ENCODE peak calls at places on chromosome 4, in six cellular contexts. G, E, Y, X, O and Q are unnamed samples.

GRCh38 chr4:31905363-31905762 is 1185.2 kb downstream of the PCDH7 start:
- DNase-seq in G (no peak), E (no peak), Y (no peak), X (no peak), O (no peak), Q (no peak)

GRCh38 chr4:99790796-99791617 is 25.6 kb upstream of the DAPP1 start:
- DNase-seq in G (no peak), E (no peak), Y (no peak), X (no peak), O (no peak), Q (no peak)

GRCh38 chr4:71382569-71383560 is 44.0 kb downstream of the SLC4A4 start:
- DNase-seq in G (no peak), E (no peak), Y (no peak), X (no peak), O (no peak), Q (no peak)

GRCh38 chr4:16694491-16695276 is 203.8 kb downstream of the LDB2 start:
- DNase-seq in G (no peak), E (no peak), Y (no peak), X (peak; percentile 33), O (no peak), Q (no peak)

GRCh38 chr4:7266525-7267292 is 74.4 kb downstream of the SORCS2 start:
- DNase-seq in G (no peak), E (no peak), Y (no peak), X (peak; percentile 23), O (no peak), Q (no peak)

GRCh38 chr4:9953089-9953488 is 68.2 kb downstream of the SLC2A9 start:
- DNase-seq in G (no peak), E (no peak), Y (no peak), X (no peak), O (no peak), Q (no peak)

GRCh38 chr4:24032371-24032989 is 142.6 kb upstream of the PPARGC1A start:
- DNase-seq in G (peak; percentile 4), E (no peak), Y (peak; percentile 13), X (no peak), O (no peak), Q (no peak)

GRCh38 chr4:174578366-174578765 is 56.1 kb upstream of the HPGD start:
- DNase-seq in G (no peak), E (no peak), Y (no peak), X (no peak), O (no peak), Q (no peak)

GRCh38 chr4:155972098-155972497 is 18.4 kb upstream of the CTSO start:
- DNase-seq in G (no peak), E (no peak), Y (no peak), X (no peak), O (peak; percentile 8), Q (no peak)

GRCh38 chr4:2691952-2692435 is 64.1 kb downstream of the TNIP2 start:
- DNase-seq in G (no peak), E (no peak), Y (no peak), X (no peak), O (peak; percentile 28), Q (no peak)

GRCh38 chr4:37760840-37761239 is 65.6 kb upstream of the PGM2 start:
- DNase-seq in G (no peak), E (no peak), Y (no peak), X (no peak), O (no peak), Q (no peak)

GRCh38 chr4:133320576-133321170 is 171.6 kb downstream of the PCDH10 start:
- DNase-seq in G (peak; percentile 17), E (peak; percentile 5), Y (peak; percentile 26), X (no peak), O (no peak), Q (no peak)

GRCh38 chr4:34720563-34720962 is 1523.8 kb downstream of the ARAP2 start:
- DNase-seq in G (no peak), E (no peak), Y (peak; percentile 17), X (no peak), O (no peak), Q (no peak)

GRCh38 chr4:10079951-10080873 is 36.4 kb downstream of the WDR1 start:
- DNase-seq in G (no peak), E (peak; percentile 5), Y (no peak), X (no peak), O (no peak), Q (peak; percentile 7)

GRCh38 chr4:101115841-101116240 is 231.5 kb downstream of the PPP3CA start:
- DNase-seq in G (no peak), E (no peak), Y (no peak), X (no peak), O (no peak), Q (no peak)

GRCh38 chr4:84648185-84648584 is 65.3 kb downstream of the CDS1 start:
- DNase-seq in G (no peak), E (no peak), Y (no peak), X (no peak), O (no peak), Q (no peak)

GRCh38 chr4:35175894-35176293 is 1068.4 kb downstream of the ARAP2 start:
- DNase-seq in G (no peak), E (no peak), Y (no peak), X (no peak), O (no peak), Q (no peak)

GRCh38 chr4:153988446-153988845 is 199.6 kb upstream of the SFRP2 start:
- DNase-seq in G (no peak), E (no peak), Y (no peak), X (no peak), O (no peak), Q (no peak)

GRCh38 chr4:139736257-139736626 is 70.6 kb downstream of the MGST2 start:
- DNase-seq in G (no peak), E (no peak), Y (no peak), X (no peak), O (no peak), Q (no peak)

GRCh38 chr4:38681283-38682066 is 17.5 kb downstream of the KLF3 start:
- DNase-seq in G (no peak), E (no peak), Y (no peak), X (no peak), O (no peak), Q (no peak)

GRCh38 chr4:2395038-2395437 is 23.4 kb downstream of the ZFYVE28 start:
- DNase-seq in G (no peak), E (no peak), Y (no peak), X (no peak), O (no peak), Q (no peak)

GRCh38 chr4:7546809-7547367 is 112.2 kb upstream of the PSAPL1 start:
- DNase-seq in G (no peak), E (no peak), Y (no peak), X (no peak), O (no peak), Q (no peak)

GRCh38 chr4:70892086-70892769 is 9.9 kb upstream of the MOB1B start:
- DNase-seq in G (peak; percentile 23), E (no peak), Y (no peak), X (no peak), O (no peak), Q (no peak)

DNA sequence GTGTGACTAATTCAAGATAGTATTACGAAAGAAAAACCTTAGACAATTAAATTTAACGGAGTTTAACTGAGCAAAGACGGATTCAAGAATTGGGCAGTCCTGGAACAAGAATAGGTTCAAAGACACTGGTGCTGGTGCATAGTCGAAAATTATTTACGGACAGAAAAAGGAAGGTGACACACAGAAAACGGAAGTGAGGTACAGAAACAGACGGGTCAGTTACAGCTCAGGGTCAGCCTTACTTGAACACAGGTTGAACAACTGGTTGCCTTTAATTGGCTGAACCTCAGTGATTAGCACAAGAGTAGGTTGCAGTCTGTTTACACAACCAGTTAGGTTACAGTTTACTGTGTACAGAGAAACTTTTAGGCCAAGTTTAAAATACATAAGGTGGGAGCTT is 31.5 kb downstream of the KLHL8 start:
- DNase-seq in G (no peak), E (no peak), Y (no peak), X (no peak), O (no peak), Q (no peak)
- TF ChIP-seq POLR2A in G (no peak), E (no peak), Y (no peak), X (no peak), O (no peak), Q (no peak)

GRCh38 chr4:157045507-157046127 is 30.3 kb upstream of the GLRB start:
- DNase-seq in G (peak; percentile 6), E (peak; percentile 5), Y (peak; percentile 47), X (no peak), O (no peak), Q (no peak)

GRCh38 chr4:157043131-157043530 is 32.8 kb upstream of the GLRB start:
- DNase-seq in G (no peak), E (no peak), Y (peak; percentile 2), X (no peak), O (no peak), Q (no peak)

GRCh38 chr4:157052429-157053040 is 23.4 kb upstream of the GLRB start:
- DNase-seq in G (no peak), E (no peak), Y (no peak), X (no peak), O (no peak), Q (no peak)

GRCh38 chr4:157050561-157050960 is 25.4 kb upstream of the GLRB start:
- DNase-seq in G (no peak), E (no peak), Y (no peak), X (no peak), O (no peak), Q (no peak)

DNA sequence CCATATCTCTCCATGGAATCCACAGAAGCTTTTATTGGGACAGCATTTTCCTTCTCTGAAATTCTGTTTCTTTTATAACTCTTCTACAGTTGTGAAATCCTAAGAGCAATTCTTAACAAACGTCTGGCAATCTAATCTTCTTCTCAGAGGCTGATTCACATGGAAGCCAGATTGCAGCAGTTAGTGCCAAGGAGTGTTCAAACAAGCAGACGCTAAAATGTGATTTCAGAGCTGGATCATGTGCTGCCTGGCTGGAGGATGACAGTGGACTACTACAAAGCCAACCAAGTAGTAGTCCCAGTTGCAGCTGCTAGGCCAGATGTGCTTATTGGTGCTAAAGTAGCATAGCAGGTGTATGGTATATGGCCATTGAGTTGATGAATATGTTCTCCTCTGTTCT is 27.7 kb upstream of the GLRB start:
- DNase-seq in G (no peak), E (no peak), Y (no peak), X (no peak), O (no peak), Q (no peak)
- TF ChIP-seq TAF1 in G (no peak), E (no peak), Y (no peak), X (no peak), O (no peak), Q (no peak)

GRCh38 chr4:120816385-120816784 is 106.1 kb downstream of the PRDM5 start:
- DNase-seq in G (no peak), E (no peak), Y (no peak), X (no peak), O (no peak), Q (no peak)

GRCh38 chr4:120809518-120809917 is 113.0 kb downstream of the PRDM5 start:
- DNase-seq in G (no peak), E (no peak), Y (no peak), X (no peak), O (no peak), Q (no peak)

GRCh38 chr4:120815361-120815760 is 107.2 kb downstream of the PRDM5 start:
- DNase-seq in G (no peak), E (no peak), Y (no peak), X (no peak), O (no peak), Q (no peak)

GRCh38 chr4:120808475-120809141 is 113.9 kb downstream of the PRDM5 start:
- DNase-seq in G (no peak), E (no peak), Y (no peak), X (no peak), O (no peak), Q (no peak)

GRCh38 chr4:120812216-120812615 is 110.3 kb downstream of the PRDM5 start:
- DNase-seq in G (no peak), E (no peak), Y (no peak), X (no peak), O (no peak), Q (no peak)
- TF ChIP-seq POLR2AphosphoS5 in G (no peak), E (no peak), Y (no peak), X (no peak), O (no peak), Q (no peak)

GRCh38 chr4:165874799-165875371 is 1.8 kb downstream of the TLL1 start:
- DNase-seq in G (no peak), E (no peak), Y (no peak), X (no peak), O (no peak), Q (no peak)
- TF ChIP-seq POLR2A in G (no peak), E (no peak), Y (no peak), X (no peak), O (no peak), Q (no peak)